ENCODE peak calls at places on chromosomes 5 and 9, in seven cellular contexts. One of them, this sample, is unnamed.

GRCh38 chr9:134170525-134171315 is 6.4 kb upstream of the RNU6ATAC start:
- DNase-seq in erythroblast: no peak
- DNase-seq in ureter: no peak
- DNase-seq in breast epithelium: no peak
- DNase-seq in NCI-H1092: no peak
- DNase-seq in T-cell: no peak
- DNase-seq in RCC 7860: no peak
- DNase-seq in this sample: no peak

GRCh38 chr5:56012281-56012963 is 17.7 kb upstream of the IL6ST start:
- DNase-seq in T-cell: peak; percentile 29
- DNase-seq in erythroblast: peak; percentile 38
- DNase-seq in RCC 7860: peak; percentile 7
- DNase-seq in ureter: no peak
- DNase-seq in breast epithelium: no peak
- DNase-seq in NCI-H1092: no peak
- DNase-seq in this sample: peak; percentile 25

GRCh38 chr5:33936004-33936380 is 194 bp upstream of the RXFP3 start:
- DNase-seq in NCI-H1092: peak; percentile 63
- DNase-seq in breast epithelium: no peak
- DNase-seq in ureter: peak; percentile 57
- DNase-seq in T-cell: peak; percentile 32
- DNase-seq in erythroblast: peak; percentile 45
- DNase-seq in RCC 7860: no peak
- DNase-seq in this sample: peak; percentile 41

GRCh38 chr5:17819786-17820185 is 185.5 kb downstream of the TAF11L14 start:
- DNase-seq in erythroblast: no peak
- DNase-seq in breast epithelium: no peak
- DNase-seq in ureter: no peak
- DNase-seq in T-cell: no peak
- DNase-seq in RCC 7860: no peak
- DNase-seq in NCI-H1092: no peak
- DNase-seq in this sample: no peak

GRCh38 chr5:100517301-100517974 is 17.7 kb upstream of the FAM174A start:
- DNase-seq in ureter: no peak
- DNase-seq in RCC 7860: no peak
- DNase-seq in T-cell: no peak
- DNase-seq in NCI-H1092: peak; percentile 88
- DNase-seq in erythroblast: no peak
- DNase-seq in breast epithelium: no peak
- DNase-seq in this sample: no peak

GRCh38 chr5:139422307-139422893 is 16.9 kb downstream of the DNAJC18 start:
- DNase-seq in erythroblast: peak; percentile 81
- DNase-seq in RCC 7860: peak; percentile 75
- DNase-seq in ureter: no peak
- DNase-seq in NCI-H1092: peak; percentile 49
- DNase-seq in T-cell: peak; percentile 44
- DNase-seq in breast epithelium: no peak
- DNase-seq in this sample: peak; percentile 64

GRCh38 chr5:52811067-52811749 is 23.5 kb downstream of the ITGA1 start:
- DNase-seq in erythroblast: peak; percentile 32
- DNase-seq in ureter: no peak
- DNase-seq in breast epithelium: no peak
- DNase-seq in T-cell: no peak
- DNase-seq in NCI-H1092: no peak
- DNase-seq in RCC 7860: peak; percentile 21
- DNase-seq in this sample: peak; percentile 28

GRCh38 chr5:173750538-173751265 is 134.3 kb upstream of the BOD1 start:
- DNase-seq in NCI-H1092: no peak
- DNase-seq in ureter: no peak
- DNase-seq in RCC 7860: no peak
- DNase-seq in erythroblast: no peak
- DNase-seq in breast epithelium: no peak
- DNase-seq in T-cell: no peak
- DNase-seq in this sample: no peak

GRCh38 chr9:115517335-115518075 is 399.5 kb upstream of the TNC start:
- DNase-seq in NCI-H1092: no peak
- DNase-seq in RCC 7860: no peak
- DNase-seq in breast epithelium: no peak
- DNase-seq in erythroblast: no peak
- DNase-seq in T-cell: no peak
- DNase-seq in ureter: no peak
- DNase-seq in this sample: no peak